ENCODE peak calls at places on chromosome 19, in four cellular contexts. C is IMR-90; I is CD8-positive, alpha-beta T cell; G is Caco-2. X is an unnamed sample.

GRCh38 chr19:45125975-45126493 is 33.1 kb downstream of the PPP1R37 start:
- DNase-seq in G (peak; percentile 84), C (peak; percentile 49), I (peak; percentile 50), X (peak; percentile 48)

GRCh38 chr19:7292352-7292949 is 1.8 kb downstream of the INSR start:
- DNase-seq in I (no peak), C (no peak), G (no peak), X (no peak)

GRCh38 chr19:44621367-44621766 is 8.0 kb downstream of the IGSF23 start:
- DNase-seq in G (no peak), I (no peak), C (no peak), X (no peak)

GRCh38 chr19:45152504-45153338 is 8.1 kb downstream of the NKPD1 start:
- DNase-seq in G (peak; percentile 78), C (peak; percentile 40), I (peak; percentile 25), X (no peak)

GRCh38 chr19:28130066-28130511 is 1082.9 kb downstream of the UQCRFS1 start:
- DNase-seq in C (no peak), I (no peak), G (no peak), X (no peak)

GRCh38 chr19:2333027-2333806 is 4.7 kb downstream of the SPPL2B start:
- DNase-seq in C (no peak), G (no peak), I (no peak), X (no peak)

GRCh38 chr19:20334760-20335159 is 167.7 kb downstream of the ZNF486 start:
- DNase-seq in I (no peak), G (no peak), C (no peak), X (no peak)

GRCh38 chr19:57599377-57599760 is 316 bp upstream of the ZNF530 start:
- DNase-seq in G (no peak), C (no peak), I (no peak), X (no peak)

GRCh38 chr19:461664-462551 is 1.1 kb upstream of the SHC2 start:
- DNase-seq in G (peak; percentile 35), I (no peak), C (no peak), X (no peak)

GRCh38 chr19:17353386-17353785 is 16.0 kb downstream of the GTPBP3 start:
- DNase-seq in G (no peak), C (no peak), I (no peak), X (no peak)

GRCh38 chr19:18611327-18612050 is 1.2 kb upstream of the TMEM59L start:
- DNase-seq in I (no peak), C (no peak), G (no peak), X (no peak)
- H3K4me3 ChIP-seq in I (peak overlapping the region; percentile 54), C (no peak overlapping the region), G (peak overlapping the region; percentile 19), X (no peak overlapping the region)

GRCh38 chr19:24033308-24033961 is 53.6 kb upstream of the ZNF254 start:
- DNase-seq in G (peak; percentile 87), C (peak; percentile 91), I (peak; percentile 77), X (peak; percentile 94)
- TF ChIP-seq CTCF in G (no peak), C (peak; percentile 18), I (no peak), X (peak; percentile 8)

GRCh38 chr19:29530549-29531457 is 5.0 kb downstream of the VSTM2B start:
- DNase-seq in C (no peak), G (no peak), I (no peak), X (no peak)
- H3K27me3 ChIP-seq in C (peaks cover 58% of the 10 kb centered on the region), G (no peaks in the 10 kb centered on the region), I (peaks cover 10% of the 10 kb centered on the region), X (peaks cover 53% of the 10 kb centered on the region)

DNA sequence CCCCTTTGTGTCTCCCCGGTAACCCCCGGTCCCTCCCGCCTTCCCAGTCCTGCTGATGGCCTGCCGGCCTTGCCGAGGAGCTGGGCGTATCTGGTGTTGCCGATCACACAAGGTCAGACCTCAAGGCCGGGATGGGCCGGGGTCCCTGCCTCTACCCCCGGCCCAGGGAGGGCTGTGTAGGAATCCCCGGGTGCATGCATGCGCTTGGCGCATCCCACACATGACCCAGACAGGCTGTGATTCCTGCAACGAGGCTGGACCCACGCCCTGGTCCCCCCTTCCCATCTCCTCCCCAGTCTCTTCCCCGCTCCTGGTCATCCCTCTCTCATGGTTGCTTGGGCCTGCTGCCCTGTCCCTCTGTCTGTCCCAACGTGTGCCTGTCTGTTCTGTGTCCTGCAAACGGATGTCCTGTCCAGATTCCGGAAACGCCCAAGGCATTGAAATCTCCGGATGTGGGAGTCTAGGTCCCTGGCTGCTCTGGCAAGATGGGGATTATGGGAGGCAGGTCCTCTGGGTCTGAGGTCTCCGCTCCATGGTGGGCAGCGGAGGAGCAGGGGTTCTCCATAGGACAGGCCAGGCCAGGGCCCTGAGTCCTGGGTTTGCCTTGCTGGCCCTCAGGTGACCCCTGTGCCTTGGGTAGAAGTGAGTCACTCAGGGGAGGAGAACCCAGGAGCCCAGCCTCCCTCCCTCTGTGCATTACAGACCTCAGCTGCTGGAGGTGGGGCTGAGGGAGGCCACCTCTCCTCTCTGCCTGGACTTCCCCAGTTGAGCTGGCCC is 1.6 kb downstream of the PKN1 start:
- DNase-seq in C (peak; percentile 72), G (peak; percentile 38), I (no peak), X (peak; percentile 79)
- H3K4me3 ChIP-seq in C (no peak overlapping the region), G (peak overlapping the region; percentile 56), I (peak overlapping the region; percentile 83), X (peak overlapping the region; percentile 69)

GRCh38 chr19:37719927-37720265 is 335 bp upstream of the ZNF607 start:
- DNase-seq in I (no peak), C (no peak), G (no peak), X (no peak)
- TF ChIP-seq CTCF in I (no peak), C (no peak), G (no peak), X (no peak)

GRCh38 chr19:46271488-46272197 is 25.2 kb upstream of the HIF3A start:
- DNase-seq in C (peak; percentile 70), G (no peak), I (no peak), X (peak; percentile 91)
- H3K27me3 ChIP-seq in C (peaks cover 19% of the 10 kb centered on the region), G (no peaks in the 10 kb centered on the region), I (peaks cover 6% of the 10 kb centered on the region), X (peaks cover 5% of the 10 kb centered on the region)

X was measured in brain microvascular endothelial cell.